ENCODE peak calls at places on chromosomes 5 and 9, in eight cellular contexts. D, T, R, O, J, G, S and I are unnamed samples.
A peak's percentile ranks its signal among the peaks of the same experiment; 100 is the strongest.

GRCh38 chr9:35669331-35670145 is 4.2 kb upstream of the CA9 start:
- DNase-seq in D (no peak), T (no peak), R (no peak), O (no peak), J (no peak), G (no peak), S (no peak), I (no peak)

GRCh38 chr5:141651728-141652105 is 499 bp upstream of the FCHSD1 start:
- DNase-seq in D (no peak), T (no peak), R (no peak), O (no peak), J (no peak), G (no peak), S (no peak), I (no peak)

GRCh38 chr9:546797-547223 is 294.7 kb upstream of the DMRT1 start:
- DNase-seq in D (no peak), T (no peak), R (no peak), O (no peak), J (no peak), G (no peak), S (no peak), I (no peak)

GRCh38 chr9:132046456-132046855 is 33.2 kb downstream of the MED27 start:
- DNase-seq in D (no peak), T (no peak), R (no peak), O (no peak), J (no peak), G (no peak), S (no peak), I (no peak)

GRCh38 chr9:109110326-109111014 is 9.3 kb downstream of the TMEM245 start:
- DNase-seq in D (no peak), T (no peak), R (no peak), O (no peak), J (peak; percentile 22), G (no peak), S (no peak), I (no peak)

GRCh38 chr5:170497311-170498038 is 6.3 kb upstream of the KCNIP1 start:
- DNase-seq in D (no peak), T (no peak), R (no peak), O (no peak), J (no peak), G (no peak), S (no peak), I (no peak)

GRCh38 chr5:138969323-138970013 is 94.3 kb upstream of the LRRTM2 start:
- DNase-seq in D (no peak), T (no peak), R (no peak), O (no peak), J (no peak), G (no peak), S (no peak), I (peak; percentile 31)

GRCh38 chr5:74575741-74576538 is 64.6 kb downstream of the ENC1 start:
- DNase-seq in D (no peak), T (peak; percentile 70), R (peak; percentile 56), O (no peak), J (no peak), G (no peak), S (no peak), I (no peak)

GRCh38 chr5:109685916-109686315 is 3.8 kb upstream of the MAN2A1 start:
- DNase-seq in D (no peak), T (no peak), R (no peak), O (no peak), J (no peak), G (no peak), S (no peak), I (no peak)

GRCh38 chr9:119284118-119284517 is 85.1 kb downstream of the BRINP1 start:
- DNase-seq in D (no peak), T (no peak), R (no peak), O (no peak), J (no peak), G (peak; percentile 38), S (no peak), I (no peak)

GRCh38 chr5:132471006-132471907 is 19.3 kb downstream of the IRF1 start:
- DNase-seq in D (no peak), T (no peak), R (peak; percentile 10), O (no peak), J (no peak), G (no peak), S (no peak), I (peak; percentile 26)

GRCh38 chr5:122351416-122352157 is 39.5 kb downstream of the SNCAIP start:
- DNase-seq in D (no peak), T (no peak), R (no peak), O (no peak), J (no peak), G (no peak), S (no peak), I (no peak)

GRCh38 chr9:86175743-86176456 is 76.5 kb upstream of the GOLM1 start:
- DNase-seq in D (no peak), T (no peak), R (no peak), O (no peak), J (no peak), G (no peak), S (no peak), I (no peak)

GRCh38 chr5:181191526-181192336 is 13.3 kb downstream of the TRIM7 start:
- DNase-seq in D (peak; percentile 92), T (peak; percentile 84), R (peak; percentile 98), O (peak; percentile 92), J (peak; percentile 92), G (peak; percentile 96), S (peak; percentile 97), I (peak; percentile 97)

GRCh38 chr5:36442352-36442751 is 140.7 kb upstream of the RANBP3L start:
- DNase-seq in D (no peak), T (no peak), R (no peak), O (no peak), J (no peak), G (no peak), S (no peak), I (peak; percentile 80)

GRCh38 chr5:67066815-67067214 is 129.8 kb downstream of the CD180 start:
- DNase-seq in D (no peak), T (no peak), R (no peak), O (no peak), J (no peak), G (no peak), S (no peak), I (no peak)

GRCh38 chr5:38948501-38948900 is 102.7 kb downstream of the OSMR start:
- DNase-seq in D (no peak), T (no peak), R (no peak), O (no peak), J (no peak), G (no peak), S (no peak), I (no peak)

GRCh38 chr9:29211681-29212589 is 1638.7 kb upstream of the C9orf72 start:
- DNase-seq in D (no peak), T (no peak), R (peak; percentile 51), O (no peak), J (peak; percentile 80), G (peak; percentile 72), S (peak; percentile 79), I (no peak)

GRCh38 chr5:591746-592145 is 20.4 kb upstream of the CEP72 start:
- DNase-seq in D (no peak), T (no peak), R (no peak), O (no peak), J (no peak), G (no peak), S (no peak), I (peak; percentile 38)

GRCh38 chr9:124212381-124213050 is 45.2 kb upstream of the NEK6 start:
- DNase-seq in D (no peak), T (no peak), R (no peak), O (no peak), J (no peak), G (no peak), S (no peak), I (peak; percentile 16)

GRCh38 chr9:133518706-133519105 is 6.1 kb downstream of the MYMK start:
- DNase-seq in D (no peak), T (no peak), R (no peak), O (no peak), J (no peak), G (no peak), S (no peak), I (no peak)

GRCh38 chr5:172713113-172713808 is 57.7 kb downstream of the DUSP1 start:
- DNase-seq in D (peak; percentile 69), T (peak; percentile 58), R (peak; percentile 76), O (peak; percentile 28), J (peak; percentile 78), G (peak; percentile 80), S (peak; percentile 81), I (no peak)